ENCODE peak calls at places on chromosomes 3 and 15, in nine cellular contexts. One of them, this sample, is unnamed.

GRCh38 chr15:28861031-28861534 is 12.6 kb upstream of the GOLGA6L7 start:
- DNase-seq in activated CD4-positive, alpha-beta T cell treated with anti-CD3 and anti-CD28 coated beads for 24 hours: no peak
- DNase-seq in NCI-H1417: no peak
- DNase-seq in NCI-H1105: no peak
- DNase-seq in fibroblast of lung: peak; percentile 65
- DNase-seq in iPS-NIHi11: no peak
- DNase-seq in nucleus accumbens: no peak
- DNase-seq in stimulated activated CD4-positive, alpha-beta T cell treated with anti-CD3 and anti-CD28 coated beads, Interleukin-15, amount 100 ng/mL, for 1 hour: no peak
- DNase-seq in MV-4-11: peak; percentile 83
- DNase-seq in this sample: no peak

GRCh38 chr15:80512729-80513670 is 108.8 kb downstream of the ARNT2 start:
- DNase-seq in activated CD4-positive, alpha-beta T cell treated with anti-CD3 and anti-CD28 coated beads for 24 hours: no peak
- DNase-seq in NCI-H1417: peak; percentile 39
- DNase-seq in NCI-H1105: no peak
- DNase-seq in fibroblast of lung: peak; percentile 22
- DNase-seq in iPS-NIHi11: no peak
- DNase-seq in nucleus accumbens: no peak
- DNase-seq in stimulated activated CD4-positive, alpha-beta T cell treated with anti-CD3 and anti-CD28 coated beads, Interleukin-15, amount 100 ng/mL, for 1 hour: no peak
- DNase-seq in MV-4-11: no peak
- DNase-seq in this sample: no peak

GRCh38 chr3:172106989-172107388 is 67.6 kb downstream of the FNDC3B start:
- DNase-seq in activated CD4-positive, alpha-beta T cell treated with anti-CD3 and anti-CD28 coated beads for 24 hours: peak; percentile 37
- DNase-seq in NCI-H1417: no peak
- DNase-seq in NCI-H1105: no peak
- DNase-seq in fibroblast of lung: no peak
- DNase-seq in iPS-NIHi11: no peak
- DNase-seq in nucleus accumbens: no peak
- DNase-seq in stimulated activated CD4-positive, alpha-beta T cell treated with anti-CD3 and anti-CD28 coated beads, Interleukin-15, amount 100 ng/mL, for 1 hour: no peak
- DNase-seq in MV-4-11: peak; percentile 97
- DNase-seq in this sample: peak; percentile 18

GRCh38 chr3:4507010-4507596 is 14.0 kb downstream of the ITPR1 start:
- DNase-seq in activated CD4-positive, alpha-beta T cell treated with anti-CD3 and anti-CD28 coated beads for 24 hours: no peak
- DNase-seq in NCI-H1417: no peak
- DNase-seq in NCI-H1105: no peak
- DNase-seq in fibroblast of lung: peak; percentile 85
- DNase-seq in iPS-NIHi11: no peak
- DNase-seq in nucleus accumbens: no peak
- DNase-seq in stimulated activated CD4-positive, alpha-beta T cell treated with anti-CD3 and anti-CD28 coated beads, Interleukin-15, amount 100 ng/mL, for 1 hour: no peak
- DNase-seq in MV-4-11: peak; percentile 58
- DNase-seq in this sample: no peak

GRCh38 chr15:95663156-95663831 is 667.2 kb upstream of the NR2F2 start:
- DNase-seq in activated CD4-positive, alpha-beta T cell treated with anti-CD3 and anti-CD28 coated beads for 24 hours: no peak
- DNase-seq in NCI-H1417: no peak
- DNase-seq in NCI-H1105: no peak
- DNase-seq in fibroblast of lung: peak; percentile 54
- DNase-seq in iPS-NIHi11: no peak
- DNase-seq in nucleus accumbens: no peak
- DNase-seq in stimulated activated CD4-positive, alpha-beta T cell treated with anti-CD3 and anti-CD28 coated beads, Interleukin-15, amount 100 ng/mL, for 1 hour: no peak
- DNase-seq in MV-4-11: no peak
- DNase-seq in this sample: no peak

GRCh38 chr3:69330891-69331400 is 54.9 kb downstream of the FRMD4B start:
- DNase-seq in activated CD4-positive, alpha-beta T cell treated with anti-CD3 and anti-CD28 coated beads for 24 hours: no peak
- DNase-seq in NCI-H1417: no peak
- DNase-seq in NCI-H1105: no peak
- DNase-seq in fibroblast of lung: no peak
- DNase-seq in iPS-NIHi11: no peak
- DNase-seq in nucleus accumbens: no peak
- DNase-seq in stimulated activated CD4-positive, alpha-beta T cell treated with anti-CD3 and anti-CD28 coated beads, Interleukin-15, amount 100 ng/mL, for 1 hour: no peak
- DNase-seq in MV-4-11: peak; percentile 42
- DNase-seq in this sample: no peak

GRCh38 chr15:34012461-34013028 is 26.5 kb downstream of the AVEN start:
- DNase-seq in activated CD4-positive, alpha-beta T cell treated with anti-CD3 and anti-CD28 coated beads for 24 hours: no peak
- DNase-seq in NCI-H1417: no peak
- DNase-seq in NCI-H1105: no peak
- DNase-seq in fibroblast of lung: no peak
- DNase-seq in iPS-NIHi11: no peak
- DNase-seq in nucleus accumbens: no peak
- DNase-seq in stimulated activated CD4-positive, alpha-beta T cell treated with anti-CD3 and anti-CD28 coated beads, Interleukin-15, amount 100 ng/mL, for 1 hour: no peak
- DNase-seq in MV-4-11: no peak
- DNase-seq in this sample: no peak

GRCh38 chr15:64865126-64865997 is 23.6 kb downstream of the PLEKHO2 start:
- DNase-seq in activated CD4-positive, alpha-beta T cell treated with anti-CD3 and anti-CD28 coated beads for 24 hours: no peak
- DNase-seq in NCI-H1417: no peak
- DNase-seq in NCI-H1105: no peak
- DNase-seq in fibroblast of lung: no peak
- DNase-seq in iPS-NIHi11: no peak
- DNase-seq in nucleus accumbens: no peak
- DNase-seq in stimulated activated CD4-positive, alpha-beta T cell treated with anti-CD3 and anti-CD28 coated beads, Interleukin-15, amount 100 ng/mL, for 1 hour: no peak
- DNase-seq in MV-4-11: no peak
- DNase-seq in this sample: no peak

GRCh38 chr3:147497301-147497700 is 88.1 kb downstream of the ZIC1 start:
- DNase-seq in activated CD4-positive, alpha-beta T cell treated with anti-CD3 and anti-CD28 coated beads for 24 hours: no peak
- DNase-seq in NCI-H1417: no peak
- DNase-seq in NCI-H1105: no peak
- DNase-seq in fibroblast of lung: no peak
- DNase-seq in iPS-NIHi11: no peak
- DNase-seq in nucleus accumbens: no peak
- DNase-seq in stimulated activated CD4-positive, alpha-beta T cell treated with anti-CD3 and anti-CD28 coated beads, Interleukin-15, amount 100 ng/mL, for 1 hour: no peak
- DNase-seq in MV-4-11: no peak
- DNase-seq in this sample: no peak

GRCh38 chr15:80695099-80695910 is at the start of gene ABHD17C:
- DNase-seq in activated CD4-positive, alpha-beta T cell treated with anti-CD3 and anti-CD28 coated beads for 24 hours: peak; percentile 18
- DNase-seq in NCI-H1417: peak; percentile 81
- DNase-seq in NCI-H1105: no peak
- DNase-seq in fibroblast of lung: peak; percentile 45
- DNase-seq in iPS-NIHi11: peak; percentile 90
- DNase-seq in nucleus accumbens: no peak
- DNase-seq in stimulated activated CD4-positive, alpha-beta T cell treated with anti-CD3 and anti-CD28 coated beads, Interleukin-15, amount 100 ng/mL, for 1 hour: peak; percentile 45
- DNase-seq in MV-4-11: no peak
- DNase-seq in this sample: peak; percentile 19

GRCh38 chr15:93029613-93030429 is 59.2 kb downstream of the RGMA start:
- DNase-seq in activated CD4-positive, alpha-beta T cell treated with anti-CD3 and anti-CD28 coated beads for 24 hours: no peak
- DNase-seq in NCI-H1417: peak; percentile 48
- DNase-seq in NCI-H1105: no peak
- DNase-seq in fibroblast of lung: peak; percentile 47
- DNase-seq in iPS-NIHi11: peak; percentile 38
- DNase-seq in nucleus accumbens: no peak
- DNase-seq in stimulated activated CD4-positive, alpha-beta T cell treated with anti-CD3 and anti-CD28 coated beads, Interleukin-15, amount 100 ng/mL, for 1 hour: no peak
- DNase-seq in MV-4-11: no peak
- DNase-seq in this sample: no peak

GRCh38 chr15:43105077-43105769 is 615 bp downstream of the UBR1 start:
- DNase-seq in activated CD4-positive, alpha-beta T cell treated with anti-CD3 and anti-CD28 coated beads for 24 hours: no peak
- DNase-seq in NCI-H1417: peak; percentile 54
- DNase-seq in NCI-H1105: peak; percentile 2
- DNase-seq in fibroblast of lung: no peak
- DNase-seq in iPS-NIHi11: peak; percentile 12
- DNase-seq in nucleus accumbens: peak; percentile 47
- DNase-seq in stimulated activated CD4-positive, alpha-beta T cell treated with anti-CD3 and anti-CD28 coated beads, Interleukin-15, amount 100 ng/mL, for 1 hour: no peak
- DNase-seq in MV-4-11: no peak
- DNase-seq in this sample: no peak

This sample was measured in activated CD4-positive, CD25-positive, alpha-beta regulatory T cell.